ENCODE peak calls at places on chromosomes 6 and 20, in four cellular contexts. One of them, this sample, is unnamed.

GRCh38 chr6:51855310-51856082 is 231.9 kb downstream of the PKHD1 start:
- DNase-seq in tibial artery: no peak
- DNase-seq in keratinocyte: peak; percentile 7
- DNase-seq in fibroblast of lung: peak; percentile 25
- DNase-seq in this sample: no peak

GRCh38 chr6:132598473-132598872 is 8.9 kb upstream of the TAAR5 start:
- DNase-seq in keratinocyte: no peak
- DNase-seq in tibial artery: no peak
- DNase-seq in fibroblast of lung: no peak
- DNase-seq in this sample: no peak

GRCh38 chr6:56624046-56624727 is 18.5 kb downstream of the DST start:
- DNase-seq in keratinocyte: no peak
- DNase-seq in fibroblast of lung: peak; percentile 6
- DNase-seq in tibial artery: no peak
- DNase-seq in this sample: no peak

GRCh38 chr6:113651120-113651519 is 206.0 kb upstream of the MARCKS start:
- DNase-seq in keratinocyte: no peak
- DNase-seq in tibial artery: no peak
- DNase-seq in fibroblast of lung: no peak
- DNase-seq in this sample: no peak

GRCh38 chr6:145247677-145248419 is 487.5 kb downstream of the EPM2A start:
- DNase-seq in fibroblast of lung: peak; percentile 97
- DNase-seq in tibial artery: no peak
- DNase-seq in keratinocyte: peak; percentile 11
- DNase-seq in this sample: peak; percentile 95

GRCh38 chr20:12054556-12054955 is 136.9 kb downstream of the BTBD3 start:
- DNase-seq in keratinocyte: no peak
- DNase-seq in tibial artery: no peak
- DNase-seq in fibroblast of lung: no peak
- DNase-seq in this sample: no peak

GRCh38 chr6:10028202-10028601 is 386.7 kb downstream of the TFAP2A start:
- DNase-seq in tibial artery: no peak
- DNase-seq in keratinocyte: no peak
- DNase-seq in fibroblast of lung: no peak
- DNase-seq in this sample: no peak

GRCh38 chr6:148501178-148501590 is 158.5 kb downstream of the SASH1 start:
- DNase-seq in tibial artery: peak; percentile 87
- DNase-seq in keratinocyte: peak; percentile 54
- DNase-seq in fibroblast of lung: peak; percentile 98
- DNase-seq in this sample: no peak

GRCh38 chr6:17585766-17586502 is 14.2 kb upstream of the FAM8A1 start:
- DNase-seq in tibial artery: no peak
- DNase-seq in keratinocyte: peak; percentile 41
- DNase-seq in fibroblast of lung: peak; percentile 8
- DNase-seq in this sample: no peak

GRCh38 chr6:141269684-141270083 is 863.0 kb upstream of the GJE1 start:
- DNase-seq in tibial artery: no peak
- DNase-seq in keratinocyte: no peak
- DNase-seq in fibroblast of lung: no peak
- DNase-seq in this sample: no peak

GRCh38 chr6:141267420-141267819 is 865.3 kb upstream of the GJE1 start:
- DNase-seq in keratinocyte: no peak
- DNase-seq in fibroblast of lung: no peak
- DNase-seq in tibial artery: no peak
- DNase-seq in this sample: no peak

GRCh38 chr6:141261672-141262060 is 871.1 kb upstream of the GJE1 start:
- DNase-seq in tibial artery: no peak
- DNase-seq in fibroblast of lung: no peak
- DNase-seq in keratinocyte: no peak
- DNase-seq in this sample: no peak

GRCh38 chr6:141264101-141264500 is 868.6 kb upstream of the GJE1 start:
- DNase-seq in fibroblast of lung: peak; percentile 9
- DNase-seq in keratinocyte: no peak
- DNase-seq in tibial artery: no peak
- DNase-seq in this sample: no peak

DNA sequence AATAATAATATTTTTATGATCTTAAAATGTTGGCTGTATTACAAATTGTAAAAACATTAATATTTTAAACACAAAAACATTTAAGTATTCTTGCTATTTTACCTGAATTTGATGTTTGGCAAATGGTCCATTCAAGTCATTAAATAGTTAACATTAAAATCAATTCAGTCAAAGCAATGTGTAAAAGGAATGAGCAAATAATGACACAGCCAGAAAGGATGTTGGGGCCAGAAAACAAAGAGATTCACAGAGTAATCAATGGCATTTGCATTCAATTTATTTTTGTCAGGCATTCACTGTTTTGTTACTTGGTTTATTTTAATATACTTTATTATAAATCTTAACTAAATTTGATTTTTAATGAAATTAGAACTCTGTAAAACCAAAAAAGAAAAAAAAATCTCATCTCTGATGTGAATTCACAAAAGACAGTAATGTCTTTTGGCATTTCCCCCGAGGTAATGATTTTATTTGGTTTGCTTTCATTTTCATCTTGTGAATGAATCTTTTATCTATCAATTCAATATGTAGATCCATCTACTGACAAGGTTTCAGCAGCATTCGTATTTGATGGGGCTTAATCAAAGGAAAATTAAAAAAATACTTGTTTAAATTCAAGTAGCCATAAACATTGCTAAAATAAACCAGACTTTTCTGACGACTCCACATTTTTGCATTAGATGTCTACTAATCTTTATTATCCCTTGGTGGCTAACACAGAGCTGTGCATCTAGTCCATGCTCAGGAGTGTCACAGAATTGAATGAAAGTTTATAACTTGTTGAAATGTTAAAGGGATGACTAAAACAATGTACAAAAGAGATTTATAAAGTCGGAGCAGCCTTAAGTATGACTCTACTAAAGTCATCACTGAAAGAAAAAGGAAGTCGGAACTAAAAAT is 866.7 kb upstream of the GJE1 start:
- DNase-seq in keratinocyte: no peak
- DNase-seq in tibial artery: no peak
- DNase-seq in fibroblast of lung: peak; percentile 14
- DNase-seq in this sample: no peak
- H3K27ac ChIP-seq in keratinocyte: no peak overlapping the region
- H3K27ac ChIP-seq in tibial artery: peak overlapping the region; percentile 5
- H3K27ac ChIP-seq in fibroblast of lung: no peak overlapping the region
- H3K27ac ChIP-seq in this sample: no peak overlapping the region

DNA sequence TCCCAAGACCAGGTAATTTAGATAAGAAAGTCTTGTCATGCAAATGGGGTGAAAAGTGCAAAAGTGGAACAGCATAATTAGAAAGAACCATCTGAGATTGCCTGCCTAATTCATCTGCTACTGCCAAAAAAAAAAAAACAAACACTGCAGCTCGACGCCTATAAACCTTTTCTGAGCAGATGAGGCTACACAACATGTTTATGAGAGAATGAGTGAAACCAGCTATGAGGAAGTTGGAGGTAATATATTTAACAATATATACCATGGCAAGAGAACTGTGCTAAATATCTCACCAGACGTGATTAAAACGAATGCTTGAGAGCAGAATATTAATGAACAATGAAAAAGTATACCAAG is 50.0 kb downstream of the LAMA4 start:
- DNase-seq in keratinocyte: no peak
- DNase-seq in fibroblast of lung: no peak
- DNase-seq in tibial artery: no peak
- DNase-seq in this sample: no peak
- H3K27ac ChIP-seq in keratinocyte: peak overlapping the region; percentile 33
- H3K27ac ChIP-seq in fibroblast of lung: peak overlapping the region; percentile 74
- H3K27ac ChIP-seq in tibial artery: peak overlapping the region; percentile 44
- H3K27ac ChIP-seq in this sample: peak overlapping the region; percentile 84

GRCh38 chr6:139979021-139979721 is 604.7 kb upstream of the CITED2 start:
- DNase-seq in keratinocyte: no peak
- DNase-seq in fibroblast of lung: peak; percentile 43
- DNase-seq in tibial artery: no peak
- DNase-seq in this sample: no peak
- H3K27ac ChIP-seq in keratinocyte: no peak overlapping the region
- H3K27ac ChIP-seq in fibroblast of lung: peak overlapping the region; percentile 1
- H3K27ac ChIP-seq in tibial artery: peak overlapping the region; percentile 67
- H3K27ac ChIP-seq in this sample: no peak overlapping the region

DNA sequence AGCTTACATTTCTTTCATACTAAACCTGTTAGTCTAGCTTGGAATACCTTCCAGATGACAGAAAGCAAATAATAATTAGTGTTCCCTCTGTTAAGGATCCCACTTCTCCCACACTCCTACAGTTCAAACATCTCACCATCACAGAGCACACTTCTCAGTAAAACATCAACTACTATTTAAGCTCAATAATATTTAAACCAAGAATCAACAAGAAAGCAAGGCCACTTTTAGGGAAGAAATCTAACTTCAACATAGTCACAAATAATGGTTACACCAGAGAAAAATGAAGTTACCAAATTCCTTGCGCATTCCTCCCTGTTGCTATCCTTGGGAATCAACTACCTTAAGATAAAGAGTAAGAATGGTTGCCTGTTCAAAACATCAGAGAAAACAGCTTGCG is 1.6 kb downstream of the SNX14 start:
- DNase-seq in fibroblast of lung: no peak
- DNase-seq in keratinocyte: no peak
- DNase-seq in tibial artery: no peak
- DNase-seq in this sample: no peak
- H3K27ac ChIP-seq in fibroblast of lung: no peak overlapping the region
- H3K27ac ChIP-seq in keratinocyte: no peak overlapping the region
- H3K27ac ChIP-seq in tibial artery: peak overlapping the region; percentile 93
- H3K27ac ChIP-seq in this sample: no peak overlapping the region

DNA sequence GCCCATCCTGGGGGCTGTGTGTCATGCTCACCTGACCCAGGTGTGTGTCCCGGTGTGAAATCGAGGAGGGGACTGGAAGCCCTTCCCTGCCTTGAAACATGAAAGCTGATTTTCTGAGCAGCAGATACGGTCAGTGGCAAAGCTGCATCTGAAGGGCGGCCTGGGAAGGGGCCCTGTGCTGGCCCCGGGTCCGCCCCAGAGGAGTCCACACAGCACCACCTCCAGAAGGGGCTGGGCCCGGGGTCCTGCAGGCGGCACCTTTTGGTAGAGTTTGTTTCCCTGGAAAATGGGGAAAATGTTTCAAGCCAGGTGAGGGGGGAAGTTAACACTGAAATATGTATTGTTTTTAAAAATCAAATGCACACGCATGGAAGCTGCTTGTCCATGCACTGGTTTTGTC is 20.8 kb downstream of the UCKL1 start:
- DNase-seq in keratinocyte: no peak
- DNase-seq in fibroblast of lung: no peak
- DNase-seq in tibial artery: no peak
- DNase-seq in this sample: no peak
- H3K27ac ChIP-seq in keratinocyte: no peak overlapping the region
- H3K27ac ChIP-seq in fibroblast of lung: no peak overlapping the region
- H3K27ac ChIP-seq in tibial artery: no peak overlapping the region
- H3K27ac ChIP-seq in this sample: no peak overlapping the region

GRCh38 chr20:1830240-1830639 is 65.0 kb upstream of the SIRPA start:
- DNase-seq in fibroblast of lung: peak; percentile 98
- DNase-seq in tibial artery: no peak
- DNase-seq in keratinocyte: peak; percentile 87
- DNase-seq in this sample: peak; percentile 99

GRCh38 chr20:1827510-1827973 is 67.7 kb upstream of the SIRPA start:
- DNase-seq in fibroblast of lung: no peak
- DNase-seq in keratinocyte: no peak
- DNase-seq in tibial artery: no peak
- DNase-seq in this sample: no peak

GRCh38 chr20:1828786-1829131 is 66.4 kb upstream of the SIRPA start:
- DNase-seq in keratinocyte: no peak
- DNase-seq in tibial artery: no peak
- DNase-seq in fibroblast of lung: no peak
- DNase-seq in this sample: no peak

GRCh38 chr20:1829531-1829930 is 65.7 kb upstream of the SIRPA start:
- DNase-seq in tibial artery: no peak
- DNase-seq in keratinocyte: no peak
- DNase-seq in fibroblast of lung: no peak
- DNase-seq in this sample: no peak

DNA sequence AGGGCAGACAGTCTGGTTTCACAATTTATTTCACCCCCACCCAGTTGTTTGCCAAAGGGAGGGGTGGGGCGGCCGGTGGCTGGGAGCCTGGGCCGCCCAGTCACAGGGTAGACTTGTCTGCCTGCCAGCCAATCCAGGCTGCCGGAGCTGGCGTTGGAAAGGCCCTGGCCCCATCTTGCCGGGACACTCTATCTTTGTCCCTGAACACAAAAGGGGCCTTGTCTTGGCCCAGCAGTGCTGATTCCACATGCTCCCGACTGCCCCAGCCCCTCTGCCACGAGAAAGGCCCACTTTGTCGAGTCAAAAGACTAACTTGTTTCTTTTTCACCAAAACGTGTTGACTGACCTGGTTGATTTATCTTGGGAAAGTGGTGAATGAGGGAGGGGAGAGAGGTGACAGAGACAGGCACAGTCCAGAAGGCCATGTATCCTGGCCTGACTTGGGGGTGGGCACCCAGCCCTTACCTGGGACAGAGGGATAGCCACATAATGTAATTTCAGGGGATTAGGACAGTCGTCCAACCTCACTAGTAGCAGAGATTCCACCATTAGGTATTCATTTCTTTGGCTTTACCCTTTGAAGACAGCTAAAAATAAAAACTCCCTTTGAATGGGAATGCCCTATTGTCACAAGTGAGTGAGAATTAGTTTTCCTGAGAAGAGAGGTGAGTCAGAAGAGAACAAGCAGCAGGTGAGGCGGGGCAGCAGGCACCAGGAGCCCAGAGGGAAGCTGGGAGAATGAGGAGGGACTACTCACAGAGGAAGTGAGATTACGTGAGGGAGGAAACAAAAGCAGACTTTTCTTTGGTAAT is 67.0 kb upstream of the SIRPA start:
- DNase-seq in fibroblast of lung: peak; percentile 40
- DNase-seq in keratinocyte: no peak
- DNase-seq in tibial artery: no peak
- DNase-seq in this sample: peak; percentile 91
- H3K27ac ChIP-seq in fibroblast of lung: no peak overlapping the region
- H3K27ac ChIP-seq in keratinocyte: peak overlapping the region; percentile 93
- H3K27ac ChIP-seq in tibial artery: no peak overlapping the region
- H3K27ac ChIP-seq in this sample: peak overlapping the region; percentile 97

GRCh38 chr6:39791850-39792500 is at the start of gene DAAM2:
- DNase-seq in tibial artery: peak; percentile 89
- DNase-seq in keratinocyte: no peak
- DNase-seq in fibroblast of lung: peak; percentile 63
- DNase-seq in this sample: no peak

GRCh38 chr6:39791311-39791710 is 865 bp upstream of the DAAM2 start:
- DNase-seq in keratinocyte: no peak
- DNase-seq in fibroblast of lung: no peak
- DNase-seq in tibial artery: no peak
- DNase-seq in this sample: no peak

GRCh38 chr6:39793528-39793927 is 1.4 kb downstream of the DAAM2 start:
- DNase-seq in keratinocyte: no peak
- DNase-seq in fibroblast of lung: no peak
- DNase-seq in tibial artery: no peak
- DNase-seq in this sample: no peak

GRCh38 chr6:39794231-39794630 is 2.1 kb downstream of the DAAM2 start:
- DNase-seq in keratinocyte: no peak
- DNase-seq in tibial artery: no peak
- DNase-seq in fibroblast of lung: no peak
- DNase-seq in this sample: no peak

GRCh38 chr6:39792501-39793450 is 600 bp downstream of the DAAM2 start:
- DNase-seq in keratinocyte: no peak
- DNase-seq in fibroblast of lung: no peak
- DNase-seq in tibial artery: no peak
- DNase-seq in this sample: no peak
- H3K27ac ChIP-seq in keratinocyte: no peak overlapping the region
- H3K27ac ChIP-seq in fibroblast of lung: peak overlapping the region; percentile 58
- H3K27ac ChIP-seq in tibial artery: peak overlapping the region; percentile 95
- H3K27ac ChIP-seq in this sample: no peak overlapping the region

This sample was measured in epithelial cell of prostate.